ENCODE peak calls at places on chromosomes 1 and 21, in nine cellular contexts. J is H9; H is fibroblast of lung; T is IMR-90; P is heart right ventricle; C is NT2/D1; K is CD4-positive, CD25-positive, alpha-beta regulatory T cell; L is colonic mucosa; W is WERI-Rb-1. B is an unnamed sample.

GRCh38 chr1:228058981-228059535 is 23.4 kb upstream of the ARF1 start:
- DNase-seq in J (no peak), H (no peak), T (no peak), P (no peak), C (no peak), K (peak; percentile 65), L (no peak), W (no peak), B (peak; percentile 51)

GRCh38 chr1:51788938-51789337 is 89.6 kb downstream of the NRDC start:
- DNase-seq in J (no peak), H (no peak), T (no peak), P (no peak), C (no peak), K (no peak), L (no peak), W (no peak), B (no peak)

GRCh38 chr1:230153655-230154296 is 86.7 kb downstream of the GALNT2 start:
- DNase-seq in J (no peak), H (peak; percentile 74), T (peak; percentile 61), P (no peak), C (no peak), K (no peak), L (no peak), W (no peak), B (no peak)

GRCh38 chr1:109579496-109579895 is 31.1 kb downstream of the GNAI3 start:
- DNase-seq in J (no peak), H (peak; percentile 68), T (peak; percentile 28), P (peak; percentile 19), C (no peak), K (no peak), L (no peak), W (no peak), B (no peak)

GRCh38 chr1:203361843-203362524 is 11.1 kb upstream of the FMOD start:
- DNase-seq in J (no peak), H (peak; percentile 49), T (peak; percentile 82), P (no peak), C (no peak), K (no peak), L (no peak), W (no peak), B (no peak)

GRCh38 chr1:117346206-117346928 is 20.9 kb upstream of the MAN1A2 start:
- DNase-seq in J (no peak), H (peak; percentile 79), T (peak; percentile 57), P (no peak), C (no peak), K (no peak), L (no peak), W (no peak), B (no peak)

GRCh38 chr1:7042322-7043231 is 257.3 kb downstream of the CAMTA1 start:
- DNase-seq in J (peak; percentile 43), H (peak; percentile 21), T (peak; percentile 57), P (no peak), C (no peak), K (no peak), L (no peak), W (no peak), B (no peak)

GRCh38 chr1:209207701-209208286 is 375.7 kb upstream of the CAMK1G start:
- DNase-seq in J (peak; percentile 84), H (peak; percentile 69), T (peak; percentile 45), P (peak; percentile 57), C (peak; percentile 88), K (no peak), L (peak; percentile 47), W (peak; percentile 77), B (no peak)

GRCh38 chr21:44513389-44514217 is 26.4 kb downstream of the KRTAP10-1 start:
- DNase-seq in J (no peak), H (no peak), T (no peak), P (no peak), C (no peak), K (no peak), L (no peak), W (no peak), B (no peak)

GRCh38 chr1:244097523-244098390 is 46.7 kb downstream of the ZBTB18 start:
- DNase-seq in J (no peak), H (no peak), T (peak; percentile 9), P (no peak), C (no peak), K (no peak), L (no peak), W (no peak), B (no peak)

GRCh38 chr1:202976633-202977032 is 9.6 kb upstream of the CYB5R1 start:
- DNase-seq in J (no peak), H (no peak), T (no peak), P (no peak), C (no peak), K (no peak), L (no peak), W (no peak), B (no peak)

GRCh38 chr21:17402885-17403477 is 109.9 kb upstream of the CXADR start:
- DNase-seq in J (no peak), H (peak; percentile 66), T (peak; percentile 4), P (no peak), C (no peak), K (no peak), L (no peak), W (no peak), B (no peak)

GRCh38 chr1:220893701-220894024 is 14.4 kb downstream of the HLX start:
- DNase-seq in J (no peak), H (no peak), T (no peak), P (no peak), C (no peak), K (no peak), L (no peak), W (no peak), B (no peak)
- H3K9me3 ChIP-seq in J (no peaks in the 10 kb centered on the region), H (no peaks in the 10 kb centered on the region), T (peaks cover 22% of the 10 kb centered on the region), P (no peaks in the 10 kb centered on the region), C (peaks cover 8% of the 10 kb centered on the region), K (no peaks in the 10 kb centered on the region), L (no peaks in the 10 kb centered on the region), W (peaks cover 14% of the 10 kb centered on the region), B (no peaks in the 10 kb centered on the region)

GRCh38 chr1:2921970-2922686 is 99.1 kb upstream of the ACTRT2 start:
- DNase-seq in J (no peak), H (no peak), T (no peak), P (no peak), C (no peak), K (peak; percentile 2), L (peak; percentile 22), W (peak; percentile 40), B (peak; percentile 37)

GRCh38 chr1:2917284-2917683 is 104.0 kb upstream of the ACTRT2 start:
- DNase-seq in J (no peak), H (no peak), T (no peak), P (no peak), C (no peak), K (no peak), L (no peak), W (no peak), B (no peak)

GRCh38 chr1:2920421-2921015 is 100.7 kb upstream of the ACTRT2 start:
- DNase-seq in J (no peak), H (no peak), T (no peak), P (no peak), C (no peak), K (no peak), L (no peak), W (no peak), B (no peak)

GRCh38 chr1:2918441-2918840 is 102.8 kb upstream of the ACTRT2 start:
- DNase-seq in J (no peak), H (no peak), T (no peak), P (no peak), C (no peak), K (no peak), L (no peak), W (no peak), B (no peak)

GRCh38 chr1:2919826-2920225 is 101.4 kb upstream of the ACTRT2 start:
- DNase-seq in J (no peak), H (no peak), T (no peak), P (no peak), C (no peak), K (no peak), L (no peak), W (no peak), B (no peak)
- H3K9me3 ChIP-seq in J (peaks cover 90% of the 10 kb centered on the region), H (peaks cover 7% of the 10 kb centered on the region), T (peaks cover 71% of the 10 kb centered on the region), P (no peaks in the 10 kb centered on the region), C (no peaks in the 10 kb centered on the region), K (no peaks in the 10 kb centered on the region), L (no peaks in the 10 kb centered on the region), W (no peaks in the 10 kb centered on the region), B (no peaks in the 10 kb centered on the region)

GRCh38 chr1:4486408-4487120 is 167.8 kb upstream of the AJAP1 start:
- DNase-seq in J (no peak), H (no peak), T (no peak), P (no peak), C (no peak), K (no peak), L (no peak), W (no peak), B (no peak)

GRCh38 chr1:4489486-4489885 is 164.9 kb upstream of the AJAP1 start:
- DNase-seq in J (no peak), H (no peak), T (no peak), P (no peak), C (no peak), K (no peak), L (no peak), W (no peak), B (no peak)

GRCh38 chr1:4485878-4486277 is 168.5 kb upstream of the AJAP1 start:
- DNase-seq in J (no peak), H (no peak), T (no peak), P (no peak), C (no peak), K (no peak), L (no peak), W (no peak), B (no peak)

GRCh38 chr1:4485398-4485797 is 169.0 kb upstream of the AJAP1 start:
- DNase-seq in J (peak; percentile 42), H (no peak), T (no peak), P (no peak), C (peak; percentile 57), K (no peak), L (no peak), W (no peak), B (no peak)

GRCh38 chr1:4488018-4488417 is 166.4 kb upstream of the AJAP1 start:
- DNase-seq in J (no peak), H (no peak), T (no peak), P (no peak), C (no peak), K (no peak), L (no peak), W (no peak), B (no peak)
- H3K9me3 ChIP-seq in J (no peaks in the 10 kb centered on the region), H (no peaks in the 10 kb centered on the region), T (peaks cover 59% of the 10 kb centered on the region), P (no peaks in the 10 kb centered on the region), C (no peaks in the 10 kb centered on the region), K (no peaks in the 10 kb centered on the region), L (no peaks in the 10 kb centered on the region), W (no peaks in the 10 kb centered on the region), B (no peaks in the 10 kb centered on the region)

GRCh38 chr1:5572794-5573193 is 419.4 kb downstream of the NPHP4 start:
- DNase-seq in J (no peak), H (no peak), T (no peak), P (no peak), C (no peak), K (no peak), L (peak; percentile 6), W (no peak), B (no peak)
- H3K9me3 ChIP-seq in J (no peaks in the 10 kb centered on the region), H (no peaks in the 10 kb centered on the region), T (peaks cover 43% of the 10 kb centered on the region), P (peaks cover 15% of the 10 kb centered on the region), C (peaks cover 9% of the 10 kb centered on the region), K (peaks cover 3% of the 10 kb centered on the region), L (no peaks in the 10 kb centered on the region), W (peaks cover 21% of the 10 kb centered on the region), B (no peaks in the 10 kb centered on the region)

DNA sequence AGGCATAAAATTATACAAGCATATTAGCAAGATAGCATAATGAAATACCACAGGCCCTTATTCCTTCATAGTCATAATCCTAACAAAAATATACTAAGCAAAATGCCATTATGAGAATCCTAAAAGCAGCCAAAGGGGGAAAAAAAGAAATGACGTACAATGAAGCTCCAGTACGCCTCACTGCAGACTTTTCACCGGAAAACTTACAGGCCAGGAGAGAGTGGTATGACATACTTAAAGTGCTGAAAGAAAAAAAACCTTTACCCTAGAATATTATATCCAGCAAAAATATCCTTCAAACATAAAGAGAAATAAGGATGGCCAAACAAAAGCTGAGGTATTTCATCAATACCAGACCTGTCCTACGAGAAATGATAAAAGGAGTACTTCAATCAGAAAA is 19.5 kb downstream of the ZNF695 start:
- DNase-seq in J (no peak), H (no peak), T (no peak), P (no peak), C (no peak), K (no peak), L (no peak), W (no peak), B (no peak)
- H3K9me3 ChIP-seq in J (peaks cover 83% of the 10 kb centered on the region), H (no peaks in the 10 kb centered on the region), T (peaks cover 34% of the 10 kb centered on the region), P (peaks cover 98% of the 10 kb centered on the region), C (peaks cover 100% of the 10 kb centered on the region), K (peaks cover 63% of the 10 kb centered on the region), L (peaks cover 9% of the 10 kb centered on the region), W (peaks cover 71% of the 10 kb centered on the region), B (peaks cover 8% of the 10 kb centered on the region)

B was measured in T-helper 17 cell.